ENCODE peak calls at places on chromosome 1, in seven cellular contexts. I, U, J, Y, K, Q and Z are unnamed samples.

GRCh38 chr1:109910123-109910962 is at the start of gene CSF1:
- DNase-seq in Y (peak; percentile 66), J (peak; percentile 49), U (peak; percentile 70), Q (peak; percentile 69), K (peak; percentile 75), I (peak; percentile 55), Z (peak; percentile 36)

GRCh38 chr1:69702085-69702484 is 134.4 kb downstream of the LRRC7 start:
- DNase-seq in U (no peak), Q (no peak), Y (no peak), I (no peak), J (no peak), K (no peak), Z (no peak)

GRCh38 chr1:65230741-65231439 is 78.5 kb upstream of the DNAJC6 start:
- DNase-seq in U (no peak), I (no peak), Y (peak; percentile 59), K (no peak), J (no peak), Q (no peak), Z (no peak)

GRCh38 chr1:17565551-17565971 is 26.1 kb downstream of the ARHGEF10L start:
- DNase-seq in Q (no peak), I (no peak), J (no peak), K (no peak), Y (no peak), U (no peak), Z (no peak)

GRCh38 chr1:201480231-201481003 is 11.4 kb upstream of the PHLDA3 start:
- DNase-seq in K (peak; percentile 78), I (no peak), Q (peak; percentile 79), U (no peak), Y (peak; percentile 84), J (peak; percentile 98), Z (no peak)

GRCh38 chr1:44646276-44646675 is 28.0 kb downstream of the TMEM53 start:
- DNase-seq in K (no peak), J (no peak), I (no peak), U (no peak), Q (no peak), Y (no peak), Z (no peak)

GRCh38 chr1:91121366-91121765 is 99.5 kb upstream of the ZNF644 start:
- DNase-seq in Y (no peak), U (no peak), Q (no peak), J (no peak), K (no peak), I (no peak), Z (no peak)

GRCh38 chr1:99119193-99119592 is 114.5 kb upstream of the PLPPR5 start:
- DNase-seq in K (no peak), U (no peak), J (no peak), Q (no peak), I (no peak), Y (no peak), Z (no peak)

GRCh38 chr1:10909697-10910489 is 102.6 kb upstream of the TARDBP start:
- DNase-seq in U (no peak), I (no peak), Q (peak; percentile 36), J (peak; percentile 80), K (no peak), Y (peak; percentile 67), Z (peak; percentile 61)

GRCh38 chr1:221294244-221294643 is 415.0 kb downstream of the HLX start:
- DNase-seq in Q (no peak), U (no peak), K (no peak), Y (no peak), I (no peak), J (no peak), Z (no peak)

GRCh38 chr1:24551910-24552571 is 3.8 kb upstream of the NCMAP start:
- DNase-seq in Q (no peak), J (no peak), Y (no peak), I (no peak), K (no peak), U (peak; percentile 41), Z (no peak)

GRCh38 chr1:20141001-20141400 is 1.9 kb downstream of the PLA2G2F start:
- DNase-seq in Q (no peak), J (peak; percentile 19), Y (no peak), U (no peak), I (no peak), K (no peak), Z (no peak)

GRCh38 chr1:61011514-61012263 is 70.7 kb upstream of the NFIA start:
- DNase-seq in I (no peak), Q (no peak), Y (no peak), J (no peak), K (no peak), U (no peak), Z (no peak)

GRCh38 chr1:177170756-177171535 is at the start of gene BRINP2:
- DNase-seq in J (peak; percentile 94), I (no peak), K (peak; percentile 22), Y (peak; percentile 2), U (peak; percentile 70), Q (peak; percentile 6), Z (no peak)

GRCh38 chr1:7956218-7957032 is 5.1 kb upstream of the PARK7 start:
- DNase-seq in K (peak; percentile 19), J (no peak), Y (peak; percentile 79), U (no peak), I (no peak), Q (no peak), Z (no peak)

GRCh38 chr1:93419344-93419743 is 28.6 kb upstream of the FNBP1L start:
- DNase-seq in Y (no peak), Q (no peak), K (no peak), I (no peak), U (no peak), J (no peak), Z (no peak)

GRCh38 chr1:61004269-61005003 is 77.9 kb upstream of the NFIA start:
- DNase-seq in Q (peak; percentile 15), U (no peak), I (no peak), Y (no peak), K (no peak), J (no peak), Z (no peak)

GRCh38 chr1:223175032-223175431 is 32.0 kb upstream of the TLR5 start:
- DNase-seq in K (no peak), U (no peak), Y (no peak), J (no peak), I (no peak), Q (no peak), Z (no peak)

GRCh38 chr1:2561446-2561845 is 5.3 kb downstream of the TNFRSF14 start:
- DNase-seq in I (no peak), J (no peak), K (no peak), Y (no peak), U (no peak), Q (no peak), Z (no peak)
- H3K4me1 ChIP-seq in I (peaks cover 11% of the 10 kb centered on the region), J (no peaks in the 10 kb centered on the region), K (peaks cover 13% of the 10 kb centered on the region), Y (peaks cover 37% of the 10 kb centered on the region), U (peaks cover 3% of the 10 kb centered on the region), Q (peaks cover 9% of the 10 kb centered on the region), Z (peaks cover 17% of the 10 kb centered on the region)

GRCh38 chr1:169588785-169589485 is 2.7 kb upstream of the F5 start:
- DNase-seq in K (no peak), U (no peak), I (no peak), Q (no peak), Y (peak; percentile 57), J (no peak), Z (no peak)
- H3K4me1 ChIP-seq in K (no peaks in the 10 kb centered on the region), U (peaks cover 2% of the 10 kb centered on the region), I (peaks cover 6% of the 10 kb centered on the region), Q (no peaks in the 10 kb centered on the region), Y (peaks cover 35% of the 10 kb centered on the region), J (no peaks in the 10 kb centered on the region), Z (peaks cover 14% of the 10 kb centered on the region)

GRCh38 chr1:173413271-173413707 is 63.8 kb upstream of the PRDX6 start:
- DNase-seq in K (no peak), Y (no peak), J (no peak), I (no peak), Q (no peak), U (no peak), Z (no peak)
- H3K4me1 ChIP-seq in K (peaks cover 4% of the 10 kb centered on the region), Y (peaks cover 3% of the 10 kb centered on the region), J (no peaks in the 10 kb centered on the region), I (peaks cover 7% of the 10 kb centered on the region), Q (no peaks in the 10 kb centered on the region), U (peaks cover 2% of the 10 kb centered on the region), Z (peaks cover 8% of the 10 kb centered on the region)

GRCh38 chr1:156664949-156665411 is 12.2 kb downstream of the NES start:
- DNase-seq in I (no peak), K (peak; percentile 57), J (peak; percentile 62), Y (no peak), U (no peak), Q (no peak), Z (no peak)
- H3K4me1 ChIP-seq in I (peaks cover 51% of the 10 kb centered on the region), K (peaks cover 79% of the 10 kb centered on the region), J (peaks cover 27% of the 10 kb centered on the region), Y (peaks cover 22% of the 10 kb centered on the region), U (peaks cover 80% of the 10 kb centered on the region), Q (no peaks in the 10 kb centered on the region), Z (peaks cover 19% of the 10 kb centered on the region)

DNA sequence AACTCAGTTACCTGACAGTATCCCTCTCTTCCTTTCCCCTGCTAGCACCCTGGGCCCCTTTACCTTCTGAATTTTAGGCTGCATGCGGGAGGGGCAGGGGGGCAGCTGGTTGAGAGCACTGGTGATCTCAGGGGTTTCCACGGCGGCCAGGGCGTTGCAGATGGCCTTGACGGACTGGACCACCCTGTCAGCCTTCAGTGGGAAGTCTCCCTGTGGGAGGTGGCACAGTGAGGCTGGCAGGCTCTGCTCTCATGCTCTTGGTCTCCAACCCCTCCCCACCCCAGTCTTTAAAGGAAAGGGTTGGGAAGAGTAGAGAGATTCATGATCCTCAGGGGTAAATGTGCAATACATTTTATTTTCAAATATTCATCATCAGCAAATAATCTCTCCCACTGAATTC is 36.9 kb downstream of the PIK3C2B start:
- DNase-seq in I (no peak), U (no peak), K (no peak), Q (no peak), J (no peak), Y (no peak), Z (no peak)
- H3K4me1 ChIP-seq in I (no peaks in the 10 kb centered on the region), U (peaks cover 36% of the 10 kb centered on the region), K (no peaks in the 10 kb centered on the region), Q (no peaks in the 10 kb centered on the region), J (peaks cover 8% of the 10 kb centered on the region), Y (peaks cover 31% of the 10 kb centered on the region), Z (peaks cover 30% of the 10 kb centered on the region)

GRCh38 chr1:66931548-66932124 is 6.8 kb downstream of the MIER1 start:
- DNase-seq in Y (peak; percentile 39), K (peak; percentile 50), Q (no peak), I (no peak), U (no peak), J (no peak), Z (no peak)

GRCh38 chr1:66930823-66931174 is 6.0 kb downstream of the MIER1 start:
- DNase-seq in I (no peak), Y (no peak), U (no peak), Q (no peak), J (no peak), K (no peak), Z (no peak)

GRCh38 chr1:66932291-66932690 is 7.5 kb downstream of the MIER1 start:
- DNase-seq in J (no peak), I (no peak), U (no peak), Y (no peak), Q (no peak), K (peak; percentile 44), Z (no peak)

GRCh38 chr1:66937529-66938234 is 12.9 kb downstream of the MIER1 start:
- DNase-seq in I (no peak), Y (no peak), J (no peak), U (no peak), K (no peak), Q (no peak), Z (no peak)

GRCh38 chr1:66933887-66934700 is 9.3 kb downstream of the MIER1 start:
- DNase-seq in Q (no peak), I (no peak), K (peak; percentile 66), U (no peak), J (no peak), Y (peak; percentile 40), Z (no peak)
- H3K4me1 ChIP-seq in Q (no peaks in the 10 kb centered on the region), I (peaks cover 58% of the 10 kb centered on the region), K (peaks cover 41% of the 10 kb centered on the region), U (no peaks in the 10 kb centered on the region), J (no peaks in the 10 kb centered on the region), Y (peaks cover 61% of the 10 kb centered on the region), Z (peaks cover 57% of the 10 kb centered on the region)